ENCODE peak calls at places on chromosomes 6 and 20, in nine cellular contexts. One of them, this sample, is unnamed.

GRCh38 chr6:135179920-135180457 is 1.1 kb upstream of the MYB start:
- DNase-seq in ovary: no peak
- DNase-seq in body of pancreas: no peak
- DNase-seq in AG04450: no peak
- DNase-seq in HFF-Myc: no peak
- DNase-seq in lung: no peak
- DNase-seq in prostate gland: no peak
- DNase-seq in right lobe of liver: no peak
- DNase-seq in kidney: no peak
- DNase-seq in this sample: no peak

GRCh38 chr6:8558953-8559352 is 123.6 kb upstream of the SLC35B3 start:
- DNase-seq in right lobe of liver: no peak
- DNase-seq in AG04450: no peak
- DNase-seq in kidney: no peak
- DNase-seq in lung: no peak
- DNase-seq in body of pancreas: no peak
- DNase-seq in HFF-Myc: no peak
- DNase-seq in ovary: no peak
- DNase-seq in prostate gland: peak
- DNase-seq in this sample: no peak

GRCh38 chr6:150237626-150238025 is 94.8 kb downstream of the PPP1R14C start:
- DNase-seq in prostate gland: no peak
- DNase-seq in ovary: no peak
- DNase-seq in HFF-Myc: no peak
- DNase-seq in lung: no peak
- DNase-seq in AG04450: no peak
- DNase-seq in right lobe of liver: no peak
- DNase-seq in kidney: no peak
- DNase-seq in body of pancreas: no peak
- DNase-seq in this sample: no peak

GRCh38 chr6:18087396-18088165 is 34.9 kb downstream of the NHLRC1 start:
- DNase-seq in body of pancreas: no peak
- DNase-seq in right lobe of liver: no peak
- DNase-seq in ovary: no peak
- DNase-seq in AG04450: no peak
- DNase-seq in lung: no peak
- DNase-seq in HFF-Myc: no peak
- DNase-seq in prostate gland: no peak
- DNase-seq in kidney: no peak
- DNase-seq in this sample: no peak

GRCh38 chr20:33568378-33569289 is 78.7 kb downstream of the CBFA2T2 start:
- DNase-seq in kidney: no peak
- DNase-seq in HFF-Myc: no peak
- DNase-seq in lung: no peak
- DNase-seq in AG04450: no peak
- DNase-seq in right lobe of liver: no peak
- DNase-seq in body of pancreas: no peak
- DNase-seq in prostate gland: no peak
- DNase-seq in ovary: no peak
- DNase-seq in this sample: no peak

GRCh38 chr6:37354526-37355384 is 972 bp downstream of the RNF8 start:
- DNase-seq in AG04450: no peak
- DNase-seq in HFF-Myc: no peak
- DNase-seq in prostate gland: peak
- DNase-seq in right lobe of liver: peak
- DNase-seq in ovary: peak
- DNase-seq in body of pancreas: peak
- DNase-seq in kidney: no peak
- DNase-seq in lung: no peak
- DNase-seq in this sample: no peak

GRCh38 chr6:17865243-17865642 is 122.2 kb downstream of the KIF13A start:
- DNase-seq in body of pancreas: peak
- DNase-seq in HFF-Myc: no peak
- DNase-seq in ovary: no peak
- DNase-seq in prostate gland: peak
- DNase-seq in kidney: no peak
- DNase-seq in right lobe of liver: no peak
- DNase-seq in AG04450: no peak
- DNase-seq in lung: no peak
- DNase-seq in this sample: no peak

GRCh38 chr20:63276956-63277355 is 4.3 kb downstream of the ARFGAP1 start:
- DNase-seq in prostate gland: no peak
- DNase-seq in body of pancreas: no peak
- DNase-seq in lung: no peak
- DNase-seq in ovary: no peak
- DNase-seq in HFF-Myc: no peak
- DNase-seq in kidney: no peak
- DNase-seq in AG04450: no peak
- DNase-seq in right lobe of liver: no peak
- DNase-seq in this sample: no peak

GRCh38 chr6:143678980-143679379 is 1.2 kb downstream of the PHACTR2 start:
- DNase-seq in right lobe of liver: no peak
- DNase-seq in prostate gland: no peak
- DNase-seq in lung: no peak
- DNase-seq in ovary: no peak
- DNase-seq in kidney: no peak
- DNase-seq in body of pancreas: no peak
- DNase-seq in AG04450: no peak
- DNase-seq in HFF-Myc: no peak
- DNase-seq in this sample: no peak

GRCh38 chr6:137536104-137536773 is 42.0 kb upstream of the OLIG3 start:
- DNase-seq in body of pancreas: no peak
- DNase-seq in AG04450: no peak
- DNase-seq in lung: no peak
- DNase-seq in right lobe of liver: no peak
- DNase-seq in HFF-Myc: no peak
- DNase-seq in kidney: no peak
- DNase-seq in ovary: no peak
- DNase-seq in prostate gland: no peak
- DNase-seq in this sample: no peak

GRCh38 chr6:37538107-37538506 is 38.4 kb upstream of the CCDC167 start:
- DNase-seq in AG04450: no peak
- DNase-seq in prostate gland: no peak
- DNase-seq in lung: no peak
- DNase-seq in right lobe of liver: no peak
- DNase-seq in body of pancreas: no peak
- DNase-seq in HFF-Myc: no peak
- DNase-seq in ovary: no peak
- DNase-seq in kidney: no peak
- DNase-seq in this sample: no peak

GRCh38 chr6:123515715-123516114 is 121.0 kb downstream of the TRDN start:
- DNase-seq in lung: no peak
- DNase-seq in HFF-Myc: no peak
- DNase-seq in prostate gland: no peak
- DNase-seq in AG04450: no peak
- DNase-seq in right lobe of liver: no peak
- DNase-seq in kidney: no peak
- DNase-seq in ovary: no peak
- DNase-seq in body of pancreas: no peak
- DNase-seq in this sample: no peak

DNA sequence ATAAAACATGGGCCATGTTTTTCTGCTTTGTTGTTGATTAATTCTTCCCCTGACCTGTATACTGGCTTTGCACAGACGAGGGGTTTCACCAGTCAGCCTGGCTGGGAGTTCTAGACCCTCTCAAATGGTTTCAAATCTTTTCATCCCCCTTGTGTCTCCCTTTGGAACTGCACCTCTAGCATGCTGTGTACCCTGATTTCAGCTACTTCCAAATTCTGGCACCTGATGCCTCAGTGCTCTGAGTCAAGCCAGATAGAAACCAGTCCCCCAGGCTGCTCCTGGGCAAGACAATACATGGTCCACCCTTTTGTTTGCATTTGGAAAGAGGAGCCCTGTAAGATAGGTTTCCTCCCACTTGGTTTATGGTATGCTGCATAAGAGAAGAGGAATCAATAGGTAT is 290.2 kb downstream of the BTBD3 start:
- DNase-seq in AG04450: peak
- DNase-seq in prostate gland: no peak
- DNase-seq in ovary: no peak
- DNase-seq in kidney: no peak
- DNase-seq in lung: no peak
- DNase-seq in HFF-Myc: peak
- DNase-seq in body of pancreas: peak
- DNase-seq in right lobe of liver: no peak
- DNase-seq in this sample: no peak
- TF ChIP-seq CTCF in AG04450: peak
- TF ChIP-seq CTCF in prostate gland: peak
- TF ChIP-seq CTCF in ovary: no peak
- TF ChIP-seq CTCF in kidney: peak
- TF ChIP-seq CTCF in lung: no peak
- TF ChIP-seq CTCF in HFF-Myc: peak
- TF ChIP-seq CTCF in body of pancreas: peak
- TF ChIP-seq CTCF in right lobe of liver: peak
- TF ChIP-seq CTCF in this sample: peak

GRCh38 chr20:38222923-38223742 is 37.4 kb downstream of the KIAA1755 start:
- DNase-seq in kidney: peak
- DNase-seq in ovary: peak
- DNase-seq in right lobe of liver: no peak
- DNase-seq in lung: no peak
- DNase-seq in prostate gland: no peak
- DNase-seq in AG04450: no peak
- DNase-seq in HFF-Myc: no peak
- DNase-seq in body of pancreas: no peak
- DNase-seq in this sample: peak
- TF ChIP-seq CTCF in kidney: no peak
- TF ChIP-seq CTCF in ovary: no peak
- TF ChIP-seq CTCF in right lobe of liver: no peak
- TF ChIP-seq CTCF in lung: no peak
- TF ChIP-seq CTCF in prostate gland: no peak
- TF ChIP-seq CTCF in AG04450: no peak
- TF ChIP-seq CTCF in HFF-Myc: no peak
- TF ChIP-seq CTCF in body of pancreas: no peak
- TF ChIP-seq CTCF in this sample: peak

GRCh38 chr6:44645276-44645675 is 257.8 kb downstream of the CDC5L start:
- DNase-seq in body of pancreas: no peak
- DNase-seq in ovary: no peak
- DNase-seq in right lobe of liver: no peak
- DNase-seq in prostate gland: no peak
- DNase-seq in lung: no peak
- DNase-seq in HFF-Myc: no peak
- DNase-seq in kidney: no peak
- DNase-seq in AG04450: no peak
- DNase-seq in this sample: no peak
- TF ChIP-seq CTCF in body of pancreas: no peak
- TF ChIP-seq CTCF in ovary: no peak
- TF ChIP-seq CTCF in right lobe of liver: no peak
- TF ChIP-seq CTCF in prostate gland: no peak
- TF ChIP-seq CTCF in lung: no peak
- TF ChIP-seq CTCF in HFF-Myc: no peak
- TF ChIP-seq CTCF in kidney: no peak
- TF ChIP-seq CTCF in AG04450: peak
- TF ChIP-seq CTCF in this sample: peak

GRCh38 chr20:50279988-50280850 is 89.6 kb downstream of the CEBPB start:
- DNase-seq in kidney: peak
- DNase-seq in prostate gland: no peak
- DNase-seq in lung: no peak
- DNase-seq in body of pancreas: no peak
- DNase-seq in ovary: no peak
- DNase-seq in AG04450: no peak
- DNase-seq in HFF-Myc: no peak
- DNase-seq in right lobe of liver: no peak
- DNase-seq in this sample: no peak
- TF ChIP-seq CTCF in kidney: no peak
- TF ChIP-seq CTCF in prostate gland: no peak
- TF ChIP-seq CTCF in lung: no peak
- TF ChIP-seq CTCF in body of pancreas: no peak
- TF ChIP-seq CTCF in ovary: no peak
- TF ChIP-seq CTCF in AG04450: no peak
- TF ChIP-seq CTCF in HFF-Myc: no peak
- TF ChIP-seq CTCF in right lobe of liver: no peak
- TF ChIP-seq CTCF in this sample: no peak

This sample was measured in chondrocyte.